ENCODE peak calls at places on chromosomes 16 and 17, in seven cellular contexts. N, L, Z, K, W, R and X are unnamed samples.
A peak's percentile ranks its signal among the peaks of the same experiment; 100 is the strongest.

GRCh38 chr16:56363781-56364565 is 61.4 kb downstream of the AMFR start:
- DNase-seq in K (no peak), L (no peak), W (no peak), Z (no peak), N (no peak), R (no peak), X (no peak)

GRCh38 chr17:78278139-78278741 is 46.8 kb downstream of the TMEM235 start:
- DNase-seq in K (no peak), N (no peak), L (no peak), Z (peak; percentile 99), W (no peak), R (no peak), X (peak; percentile 85)

GRCh38 chr17:79740413-79740812 is 9.7 kb downstream of the ENPP7 start:
- DNase-seq in R (no peak), K (no peak), L (no peak), N (no peak), W (no peak), Z (no peak), X (peak; percentile 21)

GRCh38 chr16:15404792-15405191 is 9.2 kb downstream of the MPV17L start:
- DNase-seq in R (no peak), Z (no peak), L (no peak), N (no peak), W (no peak), K (no peak), X (no peak)

GRCh38 chr17:50944054-50944901 is 78.1 kb upstream of the TOB1 start:
- DNase-seq in R (peak; percentile 36), W (no peak), N (peak; percentile 73), L (peak; percentile 79), Z (peak; percentile 100), K (no peak), X (peak; percentile 89)

GRCh38 chr16:56690420-56691122 is 8.3 kb downstream of the MT1X start:
- DNase-seq in L (no peak), W (no peak), R (no peak), Z (no peak), N (no peak), K (no peak), X (no peak)

GRCh38 chr17:6435968-6436367 is 1.0 kb upstream of the AIPL1 start:
- DNase-seq in K (peak; percentile 64), Z (peak; percentile 82), W (no peak), N (peak; percentile 51), R (peak; percentile 68), L (peak; percentile 73), X (peak; percentile 90)

GRCh38 chr17:7002288-7003047 is 6.6 kb downstream of the ALOX12 start:
- DNase-seq in N (no peak), Z (no peak), W (no peak), R (no peak), L (no peak), K (no peak), X (no peak)

GRCh38 chr16:66660422-66661209 is 35.9 kb downstream of the CMTM4 start:
- DNase-seq in W (no peak), L (peak; percentile 73), N (no peak), K (peak; percentile 29), Z (peak; percentile 73), R (peak; percentile 74), X (peak; percentile 66)

GRCh38 chr16:47132310-47132709 is 11.4 kb downstream of the NETO2 start:
- DNase-seq in N (no peak), W (no peak), R (peak; percentile 34), Z (no peak), L (no peak), K (no peak), X (no peak)

GRCh38 chr17:83064021-83064731 is 15.2 kb upstream of the METRNL start:
- DNase-seq in L (no peak), N (no peak), K (no peak), R (no peak), Z (no peak), W (no peak), X (peak; percentile 47)

GRCh38 chr16:20612551-20613470 is 36.6 kb upstream of the ACSM2B start:
- DNase-seq in Z (no peak), W (peak; percentile 54), K (no peak), N (no peak), R (no peak), L (no peak), X (no peak)

GRCh38 chr17:42423766-42424165 is 710 bp upstream of the CAVIN1 start:
- DNase-seq in N (no peak), W (no peak), K (no peak), R (no peak), L (no peak), Z (no peak), X (no peak)
- H3K4me3 ChIP-seq in N (no peak overlapping the region), W (peak overlapping the region; percentile 100), K (no peak overlapping the region), R (peak overlapping the region; percentile 100), L (no peak overlapping the region), Z (no peak overlapping the region), X (no peak overlapping the region)

GRCh38 chr16:24976971-24977672 is 38.0 kb downstream of the ARHGAP17 start:
- DNase-seq in R (no peak), Z (no peak), K (no peak), N (no peak), W (no peak), L (no peak), X (no peak)
- H3K4me3 ChIP-seq in R (no peak overlapping the region), Z (no peak overlapping the region), K (peak overlapping the region; percentile 30), N (no peak overlapping the region), W (no peak overlapping the region), L (no peak overlapping the region), X (no peak overlapping the region)

GRCh38 chr17:35141681-35142466 is at the start of gene NLE1:
- DNase-seq in N (peak; percentile 88), W (no peak), Z (peak; percentile 87), L (peak; percentile 70), K (peak; percentile 80), R (peak; percentile 80), X (peak; percentile 94)

GRCh38 chr17:35138218-35138617 is 3.9 kb downstream of the NLE1 start:
- DNase-seq in L (no peak), N (no peak), R (no peak), Z (no peak), W (no peak), K (no peak), X (no peak)

GRCh38 chr17:35144840-35145239 is 2.7 kb upstream of the NLE1 start:
- DNase-seq in R (no peak), N (no peak), W (no peak), Z (no peak), K (no peak), L (no peak), X (no peak)

GRCh38 chr17:35146214-35146833 is 1.3 kb upstream of the UNC45B start:
- DNase-seq in N (no peak), Z (no peak), K (no peak), L (no peak), R (no peak), W (no peak), X (no peak)

DNA sequence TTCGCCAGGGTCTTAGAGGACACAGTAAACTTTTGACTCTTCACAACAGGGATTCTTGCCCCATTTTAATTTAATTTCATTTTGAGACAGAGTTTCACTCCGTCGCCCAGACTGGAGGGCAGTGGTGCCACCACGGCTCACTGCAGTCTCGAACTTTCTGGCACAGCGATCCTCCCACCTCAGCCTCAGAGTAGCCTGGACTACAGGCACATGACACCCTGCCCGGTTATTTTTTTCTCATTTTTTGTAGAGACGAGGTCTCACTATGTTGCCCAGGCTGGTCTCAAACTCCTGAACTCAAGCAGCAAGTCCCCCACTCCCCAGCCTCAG is 329 bp upstream of the NLE1 start:
- DNase-seq in Z (no peak), K (no peak), L (no peak), W (no peak), N (no peak), R (no peak), X (no peak)
- H3K4me3 ChIP-seq in Z (no peak overlapping the region), K (no peak overlapping the region), L (peak overlapping the region; percentile 100), W (peak overlapping the region; percentile 94), N (peak overlapping the region; percentile 55), R (peak overlapping the region; percentile 95), X (no peak overlapping the region)

GRCh38 chr17:71337903-71338302 is 782.9 kb upstream of the SOX9 start:
- DNase-seq in K (no peak), N (no peak), Z (no peak), R (peak; percentile 66), W (no peak), L (no peak), X (no peak)
- H3K4me3 ChIP-seq in K (no peak overlapping the region), N (no peak overlapping the region), Z (no peak overlapping the region), R (peak overlapping the region; percentile 6), W (no peak overlapping the region), L (no peak overlapping the region), X (no peak overlapping the region)